ENCODE peak calls at places on chromosomes 4 and X, in seven cellular contexts. One of them, this sample, is unnamed. For H3K4me1, the result is how much of the 10 kb centered on the place peaks cover.

GRCh38 chrX:39745782-39746181 is 352.0 kb downstream of the BCOR start:
- DNase-seq in osteoblast: no peak
- DNase-seq in mucosa of descending colon: no peak
- DNase-seq in esophagus squamous epithelium: no peak
- DNase-seq in neural progenitor cell: no peak
- DNase-seq in testis: no peak
- DNase-seq in K562: no peak
- DNase-seq in this sample: no peak

GRCh38 chr4:2910409-2910808 is 52.8 kb downstream of the NOP14 start:
- DNase-seq in osteoblast: no peak
- DNase-seq in mucosa of descending colon: no peak
- DNase-seq in esophagus squamous epithelium: no peak
- DNase-seq in neural progenitor cell: peak
- DNase-seq in testis: no peak
- DNase-seq in K562: peak
- DNase-seq in this sample: no peak

GRCh38 chr4:6172093-6172926 is 28.0 kb downstream of the JAKMIP1 start:
- DNase-seq in osteoblast: peak
- DNase-seq in mucosa of descending colon: no peak
- DNase-seq in esophagus squamous epithelium: no peak
- DNase-seq in neural progenitor cell: no peak
- DNase-seq in testis: no peak
- DNase-seq in K562: no peak
- DNase-seq in this sample: no peak

GRCh38 chrX:24333371-24333770 is 19.5 kb upstream of the SUPT20HL2 start:
- DNase-seq in osteoblast: no peak
- DNase-seq in mucosa of descending colon: no peak
- DNase-seq in esophagus squamous epithelium: no peak
- DNase-seq in neural progenitor cell: no peak
- DNase-seq in testis: no peak
- DNase-seq in K562: no peak
- DNase-seq in this sample: no peak

GRCh38 chr4:78644744-78645330 is 93.3 kb downstream of the ANXA3 start:
- DNase-seq in osteoblast: peak
- DNase-seq in mucosa of descending colon: no peak
- DNase-seq in esophagus squamous epithelium: peak
- DNase-seq in neural progenitor cell: peak
- DNase-seq in testis: peak
- DNase-seq in K562: peak
- DNase-seq in this sample: peak

GRCh38 chr4:151486166-151486565 is 77.2 kb downstream of the FHIP1A start:
- DNase-seq in osteoblast: no peak
- DNase-seq in mucosa of descending colon: no peak
- DNase-seq in esophagus squamous epithelium: no peak
- DNase-seq in neural progenitor cell: no peak
- DNase-seq in testis: no peak
- DNase-seq in K562: no peak
- DNase-seq in this sample: no peak

GRCh38 chr4:173333658-173334084 is 487 bp downstream of the HMGB2 start:
- DNase-seq in osteoblast: peak
- DNase-seq in mucosa of descending colon: peak
- DNase-seq in esophagus squamous epithelium: peak
- DNase-seq in neural progenitor cell: peak
- DNase-seq in testis: peak
- DNase-seq in K562: peak
- DNase-seq in this sample: peak

GRCh38 chr4:103370336-103370735 is 172.2 kb upstream of the CENPE start:
- DNase-seq in osteoblast: no peak
- DNase-seq in mucosa of descending colon: no peak
- DNase-seq in esophagus squamous epithelium: no peak
- DNase-seq in neural progenitor cell: no peak
- DNase-seq in testis: no peak
- DNase-seq in K562: no peak
- DNase-seq in this sample: no peak

GRCh38 chrX:21798677-21799219 is 40.7 kb upstream of the MBTPS2 start:
- DNase-seq in osteoblast: peak
- DNase-seq in mucosa of descending colon: no peak
- DNase-seq in esophagus squamous epithelium: no peak
- DNase-seq in neural progenitor cell: no peak
- DNase-seq in testis: no peak
- DNase-seq in K562: no peak
- DNase-seq in this sample: no peak

GRCh38 chrX:88072339-88073030 is 554.9 kb downstream of the KLHL4 start:
- DNase-seq in osteoblast: no peak
- DNase-seq in mucosa of descending colon: no peak
- DNase-seq in esophagus squamous epithelium: no peak
- DNase-seq in neural progenitor cell: no peak
- DNase-seq in testis: no peak
- DNase-seq in K562: no peak
- DNase-seq in this sample: no peak

GRCh38 chr4:154024097-154024496 is 235.2 kb upstream of the SFRP2 start:
- DNase-seq in osteoblast: no peak
- DNase-seq in mucosa of descending colon: no peak
- DNase-seq in esophagus squamous epithelium: no peak
- DNase-seq in neural progenitor cell: peak
- DNase-seq in testis: no peak
- DNase-seq in K562: peak
- DNase-seq in this sample: no peak

GRCh38 chr4:22170353-22170752 is 221.8 kb upstream of the KCNIP4 start:
- DNase-seq in osteoblast: peak
- DNase-seq in mucosa of descending colon: no peak
- DNase-seq in esophagus squamous epithelium: no peak
- DNase-seq in neural progenitor cell: no peak
- DNase-seq in testis: no peak
- DNase-seq in K562: no peak
- DNase-seq in this sample: no peak

GRCh38 chr4:5804656-5805055 is 88.2 kb downstream of the CRMP1 start:
- DNase-seq in osteoblast: peak
- DNase-seq in mucosa of descending colon: no peak
- DNase-seq in esophagus squamous epithelium: no peak
- DNase-seq in neural progenitor cell: no peak
- DNase-seq in testis: no peak
- DNase-seq in K562: peak
- DNase-seq in this sample: no peak

GRCh38 chr4:139599594-139600374 is 43.8 kb upstream of the SETD7 start:
- DNase-seq in osteoblast: no peak
- DNase-seq in mucosa of descending colon: no peak
- DNase-seq in esophagus squamous epithelium: no peak
- DNase-seq in neural progenitor cell: no peak
- DNase-seq in testis: no peak
- DNase-seq in K562: no peak
- DNase-seq in this sample: no peak

GRCh38 chr4:123889376-123889945 is 492.9 kb downstream of the SPRY1 start:
- DNase-seq in osteoblast: no peak
- DNase-seq in mucosa of descending colon: no peak
- DNase-seq in esophagus squamous epithelium: no peak
- DNase-seq in neural progenitor cell: no peak
- DNase-seq in testis: no peak
- DNase-seq in K562: no peak
- DNase-seq in this sample: no peak

GRCh38 chr4:63296773-63297172 is 1112.5 kb downstream of the TECRL start:
- DNase-seq in osteoblast: no peak
- DNase-seq in mucosa of descending colon: no peak
- DNase-seq in esophagus squamous epithelium: no peak
- DNase-seq in neural progenitor cell: peak
- DNase-seq in testis: no peak
- DNase-seq in K562: no peak
- DNase-seq in this sample: no peak

GRCh38 chr4:170888660-170889059 is 798.9 kb upstream of the AADAT start:
- DNase-seq in osteoblast: no peak
- DNase-seq in mucosa of descending colon: no peak
- DNase-seq in esophagus squamous epithelium: no peak
- DNase-seq in neural progenitor cell: no peak
- DNase-seq in testis: no peak
- DNase-seq in K562: no peak
- DNase-seq in this sample: no peak

GRCh38 chr4:74044676-74045075 is 6.2 kb upstream of the CXCL3 start:
- DNase-seq in osteoblast: peak
- DNase-seq in mucosa of descending colon: no peak
- DNase-seq in esophagus squamous epithelium: no peak
- DNase-seq in neural progenitor cell: no peak
- DNase-seq in testis: no peak
- DNase-seq in K562: no peak
- DNase-seq in this sample: no peak

DNA sequence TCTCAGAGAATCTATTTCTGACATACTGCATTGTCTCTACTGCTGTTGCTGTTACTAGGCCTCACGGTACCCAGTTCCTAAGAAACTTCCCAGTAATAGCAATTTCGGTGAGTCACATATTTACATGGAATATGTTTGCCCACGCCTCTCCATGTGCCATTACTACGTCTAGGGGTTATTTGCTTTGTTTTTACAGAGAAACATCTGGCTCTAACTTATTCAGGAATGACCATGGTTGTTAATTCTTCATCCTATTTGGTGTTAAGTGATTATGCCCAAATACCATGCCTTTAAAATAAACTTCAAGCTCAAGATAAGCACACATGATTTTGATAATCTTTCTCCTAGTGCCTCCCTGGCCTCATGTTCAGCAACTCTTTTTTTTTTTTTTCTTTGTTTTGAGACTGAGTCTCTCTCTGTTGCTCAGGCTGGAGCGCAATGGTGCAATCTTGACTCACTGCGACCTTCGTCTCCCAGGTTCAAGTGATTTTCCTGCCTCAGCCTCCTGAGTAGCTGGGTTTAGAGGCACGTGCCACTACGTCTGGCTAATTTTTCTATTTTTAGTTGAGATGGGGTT is 101.0 kb upstream of the HS3ST1 start:
- DNase-seq in osteoblast: no peak
- DNase-seq in mucosa of descending colon: no peak
- DNase-seq in esophagus squamous epithelium: no peak
- DNase-seq in neural progenitor cell: no peak
- DNase-seq in testis: no peak
- DNase-seq in K562: no peak
- DNase-seq in this sample: no peak
- H3K4me1 ChIP-seq in osteoblast: under half
- H3K4me1 ChIP-seq in mucosa of descending colon: under half
- H3K4me1 ChIP-seq in esophagus squamous epithelium: under half
- H3K4me1 ChIP-seq in neural progenitor cell: under half
- H3K4me1 ChIP-seq in testis: under half
- H3K4me1 ChIP-seq in K562: under half
- H3K4me1 ChIP-seq in this sample: under half

DNA sequence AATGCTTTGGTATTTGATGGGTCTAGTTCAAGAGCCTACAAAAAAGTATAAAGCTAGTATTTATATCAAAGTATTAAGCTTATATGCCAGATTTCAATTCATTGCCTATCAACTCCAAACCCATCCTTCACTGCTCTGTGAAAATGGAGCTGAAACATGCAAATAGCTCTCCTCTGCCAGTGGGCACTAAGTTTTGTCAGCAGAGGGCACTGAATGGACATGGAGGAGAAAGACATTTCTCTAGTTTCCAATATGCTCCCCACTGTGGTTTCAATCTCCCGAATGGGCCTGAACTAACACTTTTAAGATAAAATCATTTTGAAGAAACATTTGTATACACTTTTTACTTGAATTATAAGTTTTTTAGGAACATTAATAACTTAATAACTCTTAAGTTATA is 12.4 kb downstream of the PPID start:
- DNase-seq in osteoblast: no peak
- DNase-seq in mucosa of descending colon: no peak
- DNase-seq in esophagus squamous epithelium: no peak
- DNase-seq in neural progenitor cell: no peak
- DNase-seq in testis: no peak
- DNase-seq in K562: no peak
- DNase-seq in this sample: no peak
- TF ChIP-seq CTCF in osteoblast: peak
- TF ChIP-seq CTCF in mucosa of descending colon: no peak
- TF ChIP-seq CTCF in esophagus squamous epithelium: no peak
- TF ChIP-seq CTCF in neural progenitor cell: peak
- TF ChIP-seq CTCF in testis: no peak
- TF ChIP-seq CTCF in K562: no peak
- TF ChIP-seq CTCF in this sample: no peak

GRCh38 chr4:11624370-11624769 is 195.7 kb upstream of the HS3ST1 start:
- DNase-seq in osteoblast: no peak
- DNase-seq in mucosa of descending colon: no peak
- DNase-seq in esophagus squamous epithelium: no peak
- DNase-seq in neural progenitor cell: no peak
- DNase-seq in testis: no peak
- DNase-seq in K562: no peak
- DNase-seq in this sample: no peak

GRCh38 chr4:11628093-11628725 is 199.5 kb upstream of the HS3ST1 start:
- DNase-seq in osteoblast: no peak
- DNase-seq in mucosa of descending colon: no peak
- DNase-seq in esophagus squamous epithelium: no peak
- DNase-seq in neural progenitor cell: no peak
- DNase-seq in testis: no peak
- DNase-seq in K562: no peak
- DNase-seq in this sample: no peak

GRCh38 chr4:11623726-11624037 is 195.0 kb upstream of the HS3ST1 start:
- DNase-seq in osteoblast: peak
- DNase-seq in mucosa of descending colon: no peak
- DNase-seq in esophagus squamous epithelium: no peak
- DNase-seq in neural progenitor cell: peak
- DNase-seq in testis: peak
- DNase-seq in K562: no peak
- DNase-seq in this sample: peak

GRCh38 chr4:11625206-11625605 is 196.5 kb upstream of the HS3ST1 start:
- DNase-seq in osteoblast: no peak
- DNase-seq in mucosa of descending colon: no peak
- DNase-seq in esophagus squamous epithelium: no peak
- DNase-seq in neural progenitor cell: no peak
- DNase-seq in testis: no peak
- DNase-seq in K562: no peak
- DNase-seq in this sample: no peak

GRCh38 chr4:11626046-11626445 is 197.4 kb upstream of the HS3ST1 start:
- DNase-seq in osteoblast: no peak
- DNase-seq in mucosa of descending colon: no peak
- DNase-seq in esophagus squamous epithelium: no peak
- DNase-seq in neural progenitor cell: no peak
- DNase-seq in testis: no peak
- DNase-seq in K562: no peak
- DNase-seq in this sample: no peak
- H3K4me1 ChIP-seq in osteoblast: under half
- H3K4me1 ChIP-seq in mucosa of descending colon: under half
- H3K4me1 ChIP-seq in esophagus squamous epithelium: under half
- H3K4me1 ChIP-seq in neural progenitor cell: under half
- H3K4me1 ChIP-seq in testis: under half
- H3K4me1 ChIP-seq in K562: under half
- H3K4me1 ChIP-seq in this sample: under half

DNA sequence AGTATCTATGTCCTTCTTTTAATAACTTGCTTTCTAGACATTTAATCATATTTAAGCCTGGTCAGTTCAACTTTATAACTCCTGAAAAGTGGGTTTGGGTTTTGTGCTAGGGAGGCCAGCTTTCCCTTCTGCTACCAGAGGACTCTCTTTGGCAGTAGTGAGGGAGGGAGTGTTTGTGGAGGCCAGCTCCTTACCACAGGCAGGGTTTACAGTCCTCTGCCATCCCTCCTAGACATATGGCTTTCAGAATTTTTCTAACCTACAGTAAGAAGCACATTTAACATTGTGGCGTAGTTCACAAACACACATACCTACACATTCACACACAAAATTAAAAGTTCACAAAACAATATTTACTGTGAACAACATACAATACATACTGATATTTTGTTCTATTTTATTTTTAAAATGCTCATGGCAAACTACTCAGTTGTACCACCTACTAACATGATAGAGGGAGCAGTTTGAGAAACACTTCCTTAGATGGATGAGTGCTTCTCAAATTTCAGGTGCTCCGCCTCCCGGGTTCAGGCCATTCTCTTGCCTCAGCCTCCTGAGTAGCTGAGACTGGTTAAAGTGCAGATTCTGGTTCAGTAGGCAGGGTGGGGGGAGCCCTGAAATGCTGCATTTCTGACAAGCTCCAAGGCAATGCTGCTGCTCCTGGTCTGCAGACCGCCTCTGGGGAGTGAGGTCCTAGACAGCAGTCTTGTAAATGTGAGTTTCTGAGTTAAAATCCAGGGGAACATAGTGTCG is 86.7 kb downstream of the PTTG2 start:
- DNase-seq in osteoblast: no peak
- DNase-seq in mucosa of descending colon: no peak
- DNase-seq in esophagus squamous epithelium: no peak
- DNase-seq in neural progenitor cell: peak
- DNase-seq in testis: no peak
- DNase-seq in K562: no peak
- DNase-seq in this sample: no peak
- TF ChIP-seq CTCF in osteoblast: no peak
- TF ChIP-seq CTCF in mucosa of descending colon: no peak
- TF ChIP-seq CTCF in esophagus squamous epithelium: no peak
- TF ChIP-seq CTCF in neural progenitor cell: peak
- TF ChIP-seq CTCF in testis: no peak
- TF ChIP-seq CTCF in K562: no peak
- TF ChIP-seq CTCF in this sample: no peak